ENCODE peak calls at places on chromosomes 1 and 21, in seven cellular contexts. J is upper lobe of left lung; A is cardiac muscle cell; M is CD4-positive, alpha-beta memory T cell; H is iPS DF 6.9; B is psoas muscle; I is colonic mucosa. N is an unnamed sample.

GRCh38 chr1:179269071-179269470 is 24.5 kb upstream of the SOAT1 start:
- DNase-seq in H (no peak), J (no peak), B (no peak), A (no peak), M (no peak), I (no peak), N (no peak)

GRCh38 chr1:52751589-52752306 is 25.5 kb downstream of the ZYG11B start:
- DNase-seq in J (no peak), B (no peak), M (no peak), A (peak; percentile 87), H (no peak), I (no peak), N (no peak)

GRCh38 chr1:159999204-159999603 is 32.6 kb downstream of the PIGM start:
- DNase-seq in I (no peak), J (no peak), B (no peak), A (peak; percentile 39), H (no peak), M (no peak), N (no peak)

GRCh38 chr1:180421614-180422013 is 80.8 kb downstream of the ACBD6 start:
- DNase-seq in H (no peak), M (no peak), I (no peak), A (no peak), B (no peak), J (no peak), N (no peak)

GRCh38 chr1:2796890-2797740 is 4.4 kb downstream of the TTC34 start:
- DNase-seq in I (no peak), B (peak; percentile 2), H (no peak), J (no peak), M (no peak), A (no peak), N (no peak)

GRCh38 chr1:27296773-27297214 is 25.2 kb upstream of the TMEM222 start:
- DNase-seq in M (no peak), J (peak; percentile 65), B (peak; percentile 75), A (peak; percentile 65), I (peak; percentile 77), H (no peak), N (peak; percentile 69)

GRCh38 chr1:205324781-205325180 is 3.2 kb upstream of the NUAK2 start:
- DNase-seq in J (no peak), B (no peak), I (no peak), M (no peak), A (peak; percentile 54), H (no peak), N (no peak)

GRCh38 chr1:28144203-28145135 is 32.0 kb downstream of the PTAFR start:
- DNase-seq in H (no peak), A (peak; percentile 45), M (no peak), J (no peak), I (no peak), B (no peak), N (peak; percentile 10)

GRCh38 chr21:32368386-32368785 is 24.4 kb downstream of the URB1 start:
- DNase-seq in J (no peak), M (no peak), I (no peak), B (no peak), H (no peak), A (no peak), N (no peak)

GRCh38 chr1:155120253-155120652 is 7.4 kb upstream of the EFNA1 start:
- DNase-seq in M (no peak), I (no peak), H (no peak), J (no peak), A (no peak), B (no peak), N (no peak)

GRCh38 chr1:55702064-55702463 is 486.9 kb upstream of the USP24 start:
- DNase-seq in J (no peak), M (no peak), A (peak; percentile 65), I (peak; percentile 31), H (no peak), B (no peak), N (no peak)

GRCh38 chr21:44458971-44459711 is 3.8 kb downstream of the LRRC3 start:
- DNase-seq in A (no peak), H (no peak), M (no peak), I (no peak), B (no peak), J (no peak), N (no peak)

GRCh38 chr21:41865002-41865777 is 14.0 kb downstream of the PRDM15 start:
- DNase-seq in J (no peak), B (no peak), H (no peak), A (no peak), M (no peak), I (no peak), N (no peak)

GRCh38 chr1:169999357-169999756 is 75.1 kb downstream of the KIFAP3 start:
- DNase-seq in J (no peak), H (no peak), M (no peak), A (peak; percentile 48), B (no peak), I (no peak), N (no peak)

GRCh38 chr1:11691928-11692711 is 610 bp downstream of the DRAXIN start:
- DNase-seq in J (no peak), A (no peak), I (no peak), M (no peak), H (no peak), B (no peak), N (no peak)
- H3K4me3 ChIP-seq in J (peak overlapping the region; percentile 32), A (peak overlapping the region; percentile 58), I (no peak overlapping the region), M (no peak overlapping the region), H (peak overlapping the region; percentile 98), B (peak overlapping the region; percentile 55), N (no peak overlapping the region)

GRCh38 chr1:192913683-192914082 is 104.8 kb downstream of the RGS2 start:
- DNase-seq in B (no peak), A (no peak), M (no peak), H (no peak), J (no peak), I (peak; percentile 33), N (no peak)
- H3K4me1 ChIP-seq in B (no peaks in the 10 kb centered on the region), A (peaks cover 3% of the 10 kb centered on the region), M (no peaks in the 10 kb centered on the region), H (no peaks in the 10 kb centered on the region), J (no peaks in the 10 kb centered on the region), I (no peaks in the 10 kb centered on the region), N (no peaks in the 10 kb centered on the region)

DNA sequence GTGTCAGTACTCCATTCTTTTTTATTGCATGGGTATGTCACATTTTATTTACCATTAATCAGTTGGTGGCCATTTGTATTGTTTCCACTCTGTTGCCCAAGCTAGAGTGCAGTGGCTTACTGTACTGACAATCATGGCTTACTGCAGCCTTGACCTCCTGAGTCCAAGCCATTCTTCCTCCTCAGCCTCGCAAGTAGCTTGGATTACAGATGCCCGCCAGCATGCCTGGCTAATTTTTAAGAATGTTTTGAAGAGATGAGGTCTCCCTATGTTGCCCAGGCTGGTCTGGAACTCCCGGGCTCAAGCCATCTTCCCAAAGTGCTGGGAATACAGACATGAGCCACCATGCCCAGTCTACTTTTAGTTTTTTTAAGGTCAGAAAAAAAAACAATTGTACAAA is 813 bp upstream of the SFT2D2 start:
- DNase-seq in H (no peak), I (no peak), J (no peak), M (no peak), A (no peak), B (no peak), N (no peak)
- H3K4me3 ChIP-seq in H (no peak overlapping the region), I (no peak overlapping the region), J (peak overlapping the region; percentile 82), M (no peak overlapping the region), A (no peak overlapping the region), B (peak overlapping the region; percentile 95), N (peak overlapping the region; percentile 84)

DNA sequence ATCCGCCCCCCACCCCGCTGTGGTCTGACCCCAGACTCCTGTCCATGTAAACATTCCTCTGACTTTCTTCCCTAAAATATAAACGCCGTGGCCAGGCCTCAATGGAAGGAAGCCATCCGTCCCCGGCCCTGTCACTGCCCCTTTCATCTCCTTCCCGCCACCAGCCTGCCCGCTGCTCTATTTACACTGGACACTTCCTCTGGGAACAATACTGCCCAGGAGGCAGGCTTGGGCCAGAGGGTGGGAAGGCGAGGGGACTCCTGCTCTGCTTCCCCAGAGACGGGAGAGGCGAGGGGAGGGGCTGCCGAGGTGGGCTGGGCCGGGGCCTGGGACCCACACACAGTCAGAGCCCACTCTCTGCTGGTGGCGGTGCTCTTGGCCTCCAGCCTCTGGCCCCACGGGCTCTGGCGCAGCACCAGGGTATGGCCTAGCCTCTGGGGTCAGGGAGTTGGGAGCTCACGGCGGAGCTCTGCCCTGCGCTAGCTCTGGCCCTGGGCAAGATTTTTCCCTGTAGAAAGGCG is 128.1 kb downstream of the CASZ1 start:
- DNase-seq in H (no peak), A (no peak), I (no peak), J (peak; percentile 49), M (no peak), B (no peak), N (no peak)
- H3K4me1 ChIP-seq in H (peaks cover 4% of the 10 kb centered on the region), A (peaks cover 54% of the 10 kb centered on the region), I (no peaks in the 10 kb centered on the region), J (peaks cover 98% of the 10 kb centered on the region), M (no peaks in the 10 kb centered on the region), B (peaks cover 66% of the 10 kb centered on the region), N (peaks cover 2% of the 10 kb centered on the region)

DNA sequence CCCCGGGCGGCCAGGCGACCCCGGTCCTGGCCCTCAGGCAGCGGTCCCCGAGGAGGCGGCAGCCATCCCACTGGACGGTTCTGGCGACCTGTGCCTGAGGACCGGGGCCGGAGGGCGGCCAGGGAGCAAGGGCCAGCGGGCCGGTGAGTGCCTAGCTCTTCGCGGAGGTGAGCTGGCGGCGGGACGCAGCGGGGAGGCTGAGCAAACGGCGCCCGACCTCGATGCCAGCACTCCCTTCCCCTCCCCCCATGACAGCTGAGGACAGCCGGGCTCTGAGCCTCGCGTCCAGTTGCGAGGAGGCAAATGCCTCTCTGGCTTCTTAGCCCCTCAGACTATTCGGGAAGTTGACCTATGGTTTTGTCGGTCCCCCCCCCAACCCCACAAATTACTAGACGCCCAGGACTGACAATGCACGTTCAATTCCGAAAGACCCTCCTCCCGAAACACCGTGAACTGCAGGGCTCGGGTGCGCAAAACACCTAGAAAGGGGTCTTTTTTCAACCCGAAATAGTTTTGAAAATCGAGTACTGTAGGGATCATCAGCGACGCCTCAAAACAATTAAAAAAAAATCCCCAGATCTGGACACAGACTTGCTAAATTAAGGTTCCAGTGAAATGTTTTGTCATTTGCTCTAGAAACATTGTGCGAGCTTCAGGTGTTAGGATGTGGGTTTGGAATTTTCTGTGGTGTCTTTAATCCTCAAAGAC is 8.3 kb downstream of the CDKN2C start:
- DNase-seq in J (peak; percentile 48), M (peak; percentile 52), I (peak; percentile 76), A (peak; percentile 65), B (peak; percentile 74), H (no peak), N (peak; percentile 81)
- H3K4me3 ChIP-seq in J (peak overlapping the region; percentile 57), M (peak overlapping the region; percentile 42), I (peak overlapping the region; percentile 71), A (peak overlapping the region; percentile 43), B (peak overlapping the region; percentile 92), H (peak overlapping the region; percentile 71), N (peak overlapping the region; percentile 78)

GRCh38 chr1:14943516-14943851 is 210.1 kb upstream of the TMEM51 start:
- DNase-seq in H (no peak), J (no peak), M (no peak), I (no peak), B (no peak), A (no peak), N (no peak)
- H3K4me1 ChIP-seq in H (peaks cover 6% of the 10 kb centered on the region), J (peaks cover 41% of the 10 kb centered on the region), M (no peaks in the 10 kb centered on the region), I (peaks cover 12% of the 10 kb centered on the region), B (peaks cover 3% of the 10 kb centered on the region), A (peaks cover 32% of the 10 kb centered on the region), N (no peaks in the 10 kb centered on the region)

DNA sequence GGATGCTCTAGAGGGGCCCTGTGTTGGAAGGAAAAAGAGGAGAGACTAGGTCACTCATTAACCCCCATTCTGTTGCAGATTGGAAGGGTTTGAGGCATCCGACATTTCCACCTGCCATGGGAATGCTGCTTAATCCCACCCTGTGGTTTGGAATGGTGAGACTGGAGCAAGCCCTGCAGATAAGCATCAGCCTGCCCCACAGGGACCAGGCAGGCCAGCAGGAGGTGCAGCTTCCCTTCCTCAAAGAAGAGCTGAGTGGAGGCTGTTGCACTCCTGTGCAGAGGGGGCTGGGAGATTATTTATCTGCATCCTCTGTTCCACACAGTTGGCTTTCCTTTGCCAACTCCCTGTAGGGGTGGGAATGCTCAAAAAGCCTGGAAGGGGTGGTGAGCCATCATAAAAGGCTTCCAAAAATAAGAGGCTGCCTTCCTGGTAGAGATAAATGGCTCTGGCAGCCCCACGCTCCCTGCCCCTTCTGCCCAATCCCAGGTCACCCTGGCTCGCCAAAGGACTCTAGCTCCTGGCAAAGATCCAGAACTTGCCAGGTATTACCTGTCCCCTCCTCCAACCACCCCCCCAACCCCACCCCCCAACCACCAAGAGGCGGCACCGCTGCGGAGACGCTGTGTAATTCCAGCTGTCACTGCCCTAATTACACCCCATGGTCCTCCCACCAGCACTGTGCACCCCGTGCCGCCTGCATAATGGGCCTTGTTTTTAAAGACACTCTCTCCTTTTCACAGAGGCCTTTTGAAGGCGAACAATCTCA is 83.0 kb upstream of the ZC3H12A start:
- DNase-seq in H (no peak), J (no peak), A (peak; percentile 2), I (no peak), M (no peak), B (no peak), N (peak; percentile 57)
- H3K4me3 ChIP-seq in H (no peak overlapping the region), J (no peak overlapping the region), A (no peak overlapping the region), I (no peak overlapping the region), M (no peak overlapping the region), B (no peak overlapping the region), N (peak overlapping the region; percentile 19)